ENCODE peak calls at places on chromosomes 13 and 19, in eight cellular contexts. D is tibial nerve; R is CD8-positive, alpha-beta T cell; A is transverse colon; Z is stomach; Q is IMR-90; C is cardiac muscle cell; I is H1. T is an unnamed sample.

GRCh38 chr13:39968646-39969475 is 313.4 kb downstream of the COG6 start:
- DNase-seq in D (no peak), R (no peak), A (no peak), Z (no peak), Q (no peak), C (no peak), I (no peak), T (no peak)

GRCh38 chr13:98858206-98858605 is 105.7 kb upstream of the SLC15A1 start:
- DNase-seq in D (no peak), R (no peak), A (no peak), Z (no peak), Q (no peak), C (no peak), I (no peak), T (no peak)

GRCh38 chr19:40803857-40804782 is 5.1 kb downstream of the EGLN2 start:
- DNase-seq in D (no peak), R (peak; percentile 41), A (peak; percentile 83), Z (peak; percentile 83), Q (no peak), C (no peak), I (no peak), T (peak; percentile 88)

GRCh38 chr13:80363890-80364503 is 23.1 kb upstream of the SPRY2 start:
- DNase-seq in D (no peak), R (no peak), A (no peak), Z (no peak), Q (peak; percentile 49), C (peak; percentile 57), I (no peak), T (no peak)

GRCh38 chr13:48579167-48579918 is 46.5 kb upstream of the RCBTB2 start:
- DNase-seq in D (no peak), R (no peak), A (peak; percentile 18), Z (peak; percentile 72), Q (no peak), C (no peak), I (no peak), T (no peak)

GRCh38 chr13:91142572-91142971 is 204.9 kb upstream of the MIR17HG start:
- DNase-seq in D (no peak), R (no peak), A (no peak), Z (no peak), Q (peak; percentile 1), C (peak; percentile 52), I (no peak), T (no peak)

GRCh38 chr13:99380921-99381645 is 73.9 kb upstream of the GPR183 start:
- DNase-seq in D (no peak), R (no peak), A (no peak), Z (no peak), Q (peak; percentile 7), C (no peak), I (peak; percentile 19), T (peak; percentile 64)

GRCh38 chr19:31882709-31883108 is 462.7 kb upstream of the ZNF507 start:
- DNase-seq in D (no peak), R (no peak), A (no peak), Z (no peak), Q (no peak), C (no peak), I (no peak), T (no peak)

GRCh38 chr13:23703241-23703640 is 133.0 kb downstream of the TNFRSF19 start:
- DNase-seq in D (no peak), R (no peak), A (no peak), Z (no peak), Q (no peak), C (peak; percentile 34), I (no peak), T (no peak)

GRCh38 chr13:96678801-96679200 is 315.5 kb downstream of the OXGR1 start:
- DNase-seq in D (no peak), R (no peak), A (no peak), Z (no peak), Q (no peak), C (no peak), I (no peak), T (no peak)

GRCh38 chr19:16425993-16426392 is 45.8 kb downstream of the EPS15L1 start:
- DNase-seq in D (no peak), R (no peak), A (no peak), Z (no peak), Q (no peak), C (no peak), I (no peak), T (no peak)

GRCh38 chr13:99522288-99522687 is 21.0 kb downstream of the TM9SF2 start:
- DNase-seq in D (no peak), R (no peak), A (no peak), Z (no peak), Q (peak; percentile 25), C (peak; percentile 52), I (no peak), T (no peak)

GRCh38 chr19:850979-851335 is 1.1 kb upstream of the ELANE start:
- DNase-seq in D (no peak), R (no peak), A (no peak), Z (no peak), Q (no peak), C (no peak), I (no peak), T (no peak)

GRCh38 chr19:853014-853553 is 981 bp downstream of the ELANE start:
- DNase-seq in D (no peak), R (no peak), A (no peak), Z (no peak), Q (no peak), C (no peak), I (no peak), T (no peak)

GRCh38 chr19:848457-848921 is 3.6 kb upstream of the ELANE start:
- DNase-seq in D (no peak), R (no peak), A (no peak), Z (no peak), Q (no peak), C (peak; percentile 50), I (no peak), T (no peak)

GRCh38 chr19:852136-853013 is at the start of gene ELANE:
- DNase-seq in D (no peak), R (no peak), A (no peak), Z (no peak), Q (no peak), C (no peak), I (no peak), T (no peak)

DNA sequence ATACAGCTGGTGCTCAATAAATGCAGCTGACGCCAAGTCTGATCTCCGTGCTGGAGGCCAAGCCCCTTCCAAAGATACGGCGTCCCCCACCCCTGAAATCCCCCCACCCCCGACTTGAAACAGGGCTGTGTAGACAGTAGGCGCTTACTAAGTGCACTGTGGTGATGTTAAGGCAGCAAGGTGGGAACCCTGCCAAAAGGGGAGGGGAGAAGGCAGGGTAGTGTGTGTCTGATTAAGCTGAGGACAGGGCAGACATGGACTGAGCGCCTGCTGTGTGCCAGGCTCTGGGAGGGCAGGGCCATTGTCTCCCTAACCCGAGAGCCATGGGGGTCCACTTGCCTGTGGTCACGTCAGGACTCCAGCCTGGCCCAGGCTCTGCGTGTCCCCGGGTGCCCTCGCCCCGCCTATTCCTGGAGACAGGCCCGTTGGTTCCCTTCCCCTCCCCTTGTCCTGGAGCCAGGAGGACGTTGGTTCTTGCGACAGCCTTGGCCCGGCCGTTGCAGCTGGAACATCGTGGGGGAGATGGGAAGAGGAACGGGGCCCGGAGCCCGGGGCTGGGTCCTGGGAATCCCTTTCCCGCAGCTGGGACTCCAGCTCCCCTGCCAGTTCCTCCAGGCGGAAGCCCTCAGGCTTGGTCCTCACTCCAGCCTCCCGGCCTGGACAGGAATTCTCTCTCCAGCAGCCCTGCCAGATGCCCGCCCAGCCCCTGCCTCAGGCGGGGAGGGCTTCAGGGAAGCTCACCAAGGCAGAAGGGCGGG is 1.7 kb upstream of the ELANE start:
- DNase-seq in D (peak; percentile 83), R (no peak), A (peak; percentile 82), Z (peak; percentile 83), Q (peak; percentile 81), C (peak; percentile 100), I (no peak), T (no peak)
- H3K27ac ChIP-seq in D (peak overlapping the region; percentile 75), R (no peak overlapping the region), A (peak overlapping the region; percentile 62), Z (peak overlapping the region; percentile 85), Q (peak overlapping the region; percentile 90), C (no peak overlapping the region), I (no peak overlapping the region), T (no peak overlapping the region)

GRCh38 chr19:50516859-50517703 is 3.4 kb upstream of the ASPDH start:
- DNase-seq in D (no peak), R (no peak), A (no peak), Z (no peak), Q (no peak), C (no peak), I (no peak), T (no peak)
- H3K4me3 ChIP-seq in D (no peak overlapping the region), R (no peak overlapping the region), A (no peak overlapping the region), Z (no peak overlapping the region), Q (no peak overlapping the region), C (no peak overlapping the region), I (no peak overlapping the region), T (no peak overlapping the region)

GRCh38 chr19:56106397-56106849 is 14.7 kb downstream of the ZNF787 start:
- DNase-seq in D (no peak), R (no peak), A (peak; percentile 83), Z (peak; percentile 89), Q (no peak), C (no peak), I (no peak), T (no peak)

GRCh38 chr19:56106993-56107392 is 14.1 kb downstream of the ZNF787 start:
- DNase-seq in D (no peak), R (no peak), A (no peak), Z (no peak), Q (no peak), C (no peak), I (no peak), T (no peak)

GRCh38 chr19:56109216-56109615 is 11.9 kb downstream of the ZNF787 start:
- DNase-seq in D (no peak), R (no peak), A (no peak), Z (no peak), Q (peak; percentile 49), C (peak; percentile 54), I (no peak), T (no peak)

GRCh38 chr19:56108447-56109195 is 12.5 kb downstream of the ZNF787 start:
- DNase-seq in D (no peak), R (no peak), A (no peak), Z (peak; percentile 57), Q (peak; percentile 12), C (peak; percentile 79), I (no peak), T (no peak)

DNA sequence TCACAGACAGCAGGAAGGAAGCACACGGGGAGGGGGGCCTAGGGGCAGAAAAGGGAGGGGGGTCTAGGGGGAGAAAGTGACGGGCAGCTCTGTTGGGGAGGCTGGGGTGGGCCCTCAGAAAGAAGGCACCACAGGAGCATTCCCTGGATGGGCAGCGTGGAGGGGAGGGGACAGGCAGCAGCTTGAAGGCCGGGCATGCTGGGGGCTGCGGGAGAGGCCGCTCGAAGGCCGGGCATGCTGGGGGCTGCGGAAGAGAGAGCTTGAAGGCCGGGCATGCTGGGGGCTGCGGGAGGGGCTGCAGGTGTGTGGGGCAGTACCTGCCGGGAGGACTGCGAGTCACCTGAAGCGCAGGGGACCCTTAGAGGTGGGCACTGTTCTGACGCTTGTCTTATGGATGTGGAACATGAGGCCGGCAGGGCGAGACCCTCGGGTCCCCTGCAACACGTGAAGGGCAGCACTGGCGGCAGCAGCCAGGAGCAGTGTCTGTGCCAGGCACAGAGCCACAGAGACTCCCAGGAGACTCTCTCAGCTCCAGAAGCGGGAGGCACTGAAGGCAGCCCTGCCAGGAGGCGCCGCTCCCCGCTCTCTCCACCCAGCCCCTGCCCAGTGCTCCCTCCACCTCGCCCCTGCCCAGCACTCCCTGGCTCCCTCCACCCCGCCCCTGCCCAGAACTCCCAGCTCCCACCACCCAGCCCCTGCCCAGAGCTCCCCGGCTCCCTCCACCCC is 13.3 kb downstream of the ZNF787 start:
- DNase-seq in D (no peak), R (no peak), A (peak; percentile 66), Z (peak; percentile 50), Q (no peak), C (no peak), I (no peak), T (no peak)
- H3K27ac ChIP-seq in D (peak overlapping the region; percentile 60), R (no peak overlapping the region), A (peak overlapping the region; percentile 92), Z (peak overlapping the region; percentile 75), Q (no peak overlapping the region), C (no peak overlapping the region), I (no peak overlapping the region), T (no peak overlapping the region)

GRCh38 chr13:42064259-42064658 is 15.8 kb downstream of the DGKH start:
- DNase-seq in D (no peak), R (no peak), A (no peak), Z (no peak), Q (peak; percentile 94), C (peak; percentile 84), I (no peak), T (no peak)
- H3K4me3 ChIP-seq in D (no peak overlapping the region), R (no peak overlapping the region), A (no peak overlapping the region), Z (no peak overlapping the region), Q (no peak overlapping the region), C (no peak overlapping the region), I (no peak overlapping the region), T (no peak overlapping the region)